ENCODE peak calls at places on chromosomes 5 and 9, in seven cellular contexts. Q is NCI-H1105; O is neural progenitor cell; E is astrocyte of the hippocampus; P is body of pancreas; X is HEK293T; U is effector memory CD4-positive, alpha-beta T cell. R is an unnamed sample.

GRCh38 chr9:134438204-134438788 is 112.0 kb downstream of the RXRA start:
- DNase-seq in Q (no peak), O (peak; percentile 22), X (no peak), U (no peak), P (no peak), E (no peak), R (no peak)

GRCh38 chr5:79318935-79319614 is 83.1 kb downstream of the JMY start:
- DNase-seq in E (peak; percentile 39), Q (no peak), P (no peak), O (no peak), X (no peak), U (no peak), R (no peak)

GRCh38 chr5:53576674-53577073 is 16.2 kb downstream of the NDUFS4 start:
- DNase-seq in X (no peak), Q (no peak), U (no peak), E (no peak), O (no peak), P (no peak), R (no peak)

GRCh38 chr9:36317766-36318165 is 59.5 kb upstream of the GNE start:
- DNase-seq in O (no peak), Q (peak; percentile 48), E (no peak), U (no peak), X (no peak), P (peak; percentile 62), R (no peak)

GRCh38 chr9:134961331-134962064 is 43.8 kb upstream of the FCN1 start:
- DNase-seq in Q (no peak), O (no peak), X (no peak), E (no peak), U (no peak), P (no peak), R (peak; percentile 6)

GRCh38 chr9:126482361-126483044 is 131.2 kb upstream of the LMX1B start:
- DNase-seq in U (no peak), Q (no peak), O (peak; percentile 91), P (no peak), X (no peak), E (peak; percentile 96), R (peak; percentile 90)

GRCh38 chr9:10858817-10859216 is 246.0 kb upstream of the PTPRD start:
- DNase-seq in E (no peak), U (no peak), Q (no peak), X (no peak), P (no peak), O (no peak), R (no peak)

GRCh38 chr5:95959964-95960801 is 1.5 kb downstream of the ELL2 start:
- DNase-seq in Q (no peak), E (peak; percentile 65), O (peak; percentile 11), X (no peak), U (no peak), P (peak; percentile 40), R (peak; percentile 12)

GRCh38 chr9:94865599-94866456 is 139.3 kb downstream of the AOPEP start:
- DNase-seq in E (peak; percentile 83), O (peak; percentile 63), U (no peak), P (no peak), X (no peak), Q (no peak), R (peak; percentile 20)

GRCh38 chr5:166377756-166378155 is 1913.7 kb upstream of the WWC1 start:
- DNase-seq in P (no peak), E (peak; percentile 76), U (no peak), X (no peak), Q (no peak), O (no peak), R (no peak)

R was measured in WERI-Rb-1.